ENCODE peak calls at places on chromosome 4, in ten cellular contexts. O, D, E, B, N, Z, S, L, W and X are unnamed samples.

GRCh38 chr4:1113311-1114009 is at the start of gene RNF212:
- DNase-seq in O (peak), N (no peak), S (no peak), B (no peak), W (no peak), D (peak), Z (no peak), E (no peak), L (peak), X (peak)

GRCh38 chr4:132866616-132867015 is 282.5 kb upstream of the PCDH10 start:
- DNase-seq in S (no peak), E (no peak), N (no peak), B (peak), Z (no peak), D (no peak), W (no peak), O (no peak), L (no peak), X (no peak)

GRCh38 chr4:1614854-1615595 is 69.1 kb downstream of the FAM53A start:
- DNase-seq in D (no peak), S (no peak), O (no peak), E (no peak), N (no peak), B (no peak), L (no peak), Z (no peak), W (no peak), X (no peak)

GRCh38 chr4:165010487-165010886 is 21.3 kb upstream of the TRIM60 start:
- DNase-seq in L (no peak), E (no peak), S (no peak), Z (no peak), O (no peak), N (no peak), B (no peak), D (no peak), W (no peak), X (no peak)

GRCh38 chr4:76879731-76880364 is 18.1 kb downstream of the SOWAHB start:
- DNase-seq in L (no peak), N (no peak), S (no peak), B (no peak), Z (no peak), W (no peak), D (no peak), E (no peak), O (peak), X (no peak)

GRCh38 chr4:127975121-127975770 is 10.0 kb downstream of the ABHD18 start:
- DNase-seq in D (no peak), L (no peak), S (no peak), E (no peak), N (no peak), Z (no peak), W (no peak), B (no peak), O (no peak), X (no peak)

GRCh38 chr4:23038626-23039245 is 346.0 kb downstream of the GBA3 start:
- DNase-seq in E (no peak), B (no peak), S (no peak), W (no peak), D (no peak), O (no peak), Z (no peak), N (no peak), L (no peak), X (no peak)

GRCh38 chr4:27129871-27130277 is 269.2 kb downstream of the STIM2 start:
- DNase-seq in N (no peak), O (no peak), E (no peak), B (no peak), D (no peak), S (no peak), L (no peak), W (no peak), Z (no peak), X (no peak)

GRCh38 chr4:169397762-169398161 is 127.0 kb upstream of the SH3RF1 start:
- DNase-seq in Z (peak), W (no peak), O (peak), D (no peak), E (no peak), N (no peak), L (no peak), B (no peak), S (peak), X (no peak)

GRCh38 chr4:111210576-111210975 is 587.7 kb upstream of the PITX2 start:
- DNase-seq in B (no peak), W (no peak), O (no peak), E (no peak), L (no peak), N (no peak), S (no peak), Z (peak), D (no peak), X (no peak)

GRCh38 chr4:187922274-187922673 is 73.3 kb upstream of the ZFP42 start:
- DNase-seq in D (no peak), L (no peak), W (no peak), E (no peak), O (no peak), S (no peak), B (no peak), Z (no peak), N (no peak), X (no peak)

GRCh38 chr4:129218897-129219296 is 122.9 kb downstream of the C4orf33 start:
- DNase-seq in E (no peak), W (no peak), S (no peak), B (no peak), D (no peak), Z (no peak), N (no peak), L (no peak), O (peak), X (no peak)

GRCh38 chr4:6658635-6659075 is 18.2 kb downstream of the MRFAP1 start:
- DNase-seq in O (peak), E (no peak), Z (peak), L (peak), D (peak), W (no peak), N (no peak), B (no peak), S (no peak), X (peak)

GRCh38 chr4:26885912-26886274 is 25.3 kb downstream of the STIM2 start:
- DNase-seq in D (no peak), O (no peak), Z (no peak), L (no peak), S (no peak), N (no peak), B (no peak), E (peak), W (no peak), X (peak)

GRCh38 chr4:118941799-118942198 is 53.1 kb downstream of the SYNPO2 start:
- DNase-seq in N (no peak), S (no peak), Z (no peak), W (no peak), L (no peak), O (peak), D (no peak), E (peak), B (no peak), X (no peak)

GRCh38 chr4:40199999-40200880 is 3.4 kb downstream of the RHOH start:
- DNase-seq in E (peak), Z (peak), O (no peak), L (no peak), W (no peak), N (no peak), D (peak), S (no peak), B (no peak), X (no peak)

GRCh38 chr4:32624943-32625603 is 1904.9 kb downstream of the PCDH7 start:
- DNase-seq in L (no peak), Z (no peak), O (peak), W (no peak), S (no peak), B (no peak), E (no peak), N (no peak), D (no peak), X (no peak)

GRCh38 chr4:119977546-119977945 is 89.1 kb downstream of the MAD2L1 start:
- DNase-seq in W (no peak), D (no peak), E (no peak), L (no peak), S (no peak), N (no peak), Z (no peak), O (no peak), B (no peak), X (no peak)

GRCh38 chr4:101954351-101954750 is 163.8 kb downstream of the BANK1 start:
- DNase-seq in Z (no peak), W (no peak), L (no peak), D (no peak), N (no peak), E (no peak), S (peak), B (no peak), O (no peak), X (no peak)

GRCh38 chr4:99400831-99401230 is 34.3 kb downstream of the ADH7 start:
- DNase-seq in L (no peak), B (no peak), E (no peak), Z (no peak), D (no peak), S (no peak), W (no peak), N (no peak), O (no peak), X (no peak)

GRCh38 chr4:11487876-11488545 is 59.3 kb upstream of the HS3ST1 start:
- DNase-seq in S (peak), B (no peak), E (no peak), W (no peak), D (no peak), O (peak), Z (peak), N (no peak), L (no peak), X (no peak)

GRCh38 chr4:851701-852430 is 25.9 kb upstream of the CPLX1 start:
- DNase-seq in D (no peak), L (peak), Z (no peak), N (no peak), B (no peak), E (no peak), S (no peak), O (no peak), W (no peak), X (no peak)

GRCh38 chr4:76984788-76985211 is 35.2 kb downstream of the SEPTIN11 start:
- DNase-seq in N (peak), O (peak), B (no peak), L (no peak), W (no peak), S (no peak), E (no peak), Z (peak), D (no peak), X (no peak)

GRCh38 chr4:173424899-173425805 is 26.2 kb upstream of the SCRG1 start:
- DNase-seq in W (no peak), D (no peak), O (peak), Z (peak), E (no peak), S (no peak), N (no peak), L (no peak), B (no peak), X (no peak)

GRCh38 chr4:128551280-128551679 is 258.2 kb upstream of the JADE1 start:
- DNase-seq in Z (no peak), W (no peak), S (no peak), B (no peak), D (no peak), L (no peak), E (no peak), N (no peak), O (no peak), X (no peak)